ENCODE peak calls at places on chromosomes 1 and 21, in seven cellular contexts. S, K, U, R, P, X and W are unnamed samples.

GRCh38 chr1:64405833-64406232 is 64.1 kb upstream of the CACHD1 start:
- DNase-seq in S (no peak), K (no peak), U (no peak), R (no peak), P (no peak), X (no peak), W (no peak)

GRCh38 chr1:153842006-153842471 is 66.8 kb downstream of the SLC27A3 start:
- DNase-seq in S (peak), K (no peak), U (no peak), R (no peak), P (no peak), X (no peak), W (no peak)

GRCh38 chr1:205925730-205926129 is 17.5 kb downstream of the SLC26A9 start:
- DNase-seq in S (peak), K (no peak), U (no peak), R (peak), P (no peak), X (no peak), W (no peak)

GRCh38 chr1:19197849-19198248 is 12.2 kb downstream of the UBR4 start:
- DNase-seq in S (no peak), K (no peak), U (no peak), R (no peak), P (no peak), X (no peak), W (no peak)

GRCh38 chr1:12619396-12620141 is 1.6 kb upstream of the DHRS3 start:
- DNase-seq in S (peak), K (peak), U (peak), R (peak), P (peak), X (peak), W (peak)

GRCh38 chr1:44515416-44515815 is 110.4 kb downstream of the RNF220 start:
- DNase-seq in S (peak), K (no peak), U (no peak), R (no peak), P (no peak), X (no peak), W (no peak)

GRCh38 chr1:100458925-100459814 is 78.8 kb upstream of the GPR88 start:
- DNase-seq in S (peak), K (peak), U (peak), R (peak), P (peak), X (peak), W (peak)

GRCh38 chr1:234564035-234565029 is 45.6 kb downstream of the IRF2BP2 start:
- DNase-seq in S (peak), K (no peak), U (no peak), R (peak), P (no peak), X (no peak), W (no peak)

GRCh38 chr1:209884665-209885117 is 53.3 kb upstream of the SYT14 start:
- DNase-seq in S (peak), K (no peak), U (no peak), R (peak), P (no peak), X (no peak), W (no peak)

GRCh38 chr1:29410476-29410875 is 174.2 kb downstream of the PTPRU start:
- DNase-seq in S (no peak), K (no peak), U (peak), R (no peak), P (no peak), X (no peak), W (no peak)

GRCh38 chr1:226092955-226093354 is 30.4 kb downstream of the H3-3A start:
- DNase-seq in S (peak), K (no peak), U (no peak), R (peak), P (no peak), X (no peak), W (no peak)

GRCh38 chr1:180614746-180615145 is 17.1 kb upstream of the XPR1 start:
- DNase-seq in S (no peak), K (no peak), U (no peak), R (no peak), P (no peak), X (no peak), W (no peak)

GRCh38 chr1:219066631-219067349 is 106.9 kb upstream of the LYPLAL1 start:
- DNase-seq in S (peak), K (no peak), U (no peak), R (peak), P (no peak), X (peak), W (no peak)

GRCh38 chr1:159492575-159493323 is 43.1 kb downstream of the OR10J5 start:
- DNase-seq in S (peak), K (no peak), U (no peak), R (peak), P (no peak), X (no peak), W (no peak)

GRCh38 chr21:37060296-37060695 is 12.6 kb downstream of the PIGP start:
- DNase-seq in S (peak), K (no peak), U (peak), R (peak), P (peak), X (peak), W (peak)

GRCh38 chr1:202112864-202113689 is 9.6 kb upstream of the GPR37L1 start:
- DNase-seq in S (peak), K (no peak), U (no peak), R (no peak), P (no peak), X (no peak), W (no peak)

GRCh38 chr1:56301791-56302190 is 277.6 kb downstream of the PLPP3 start:
- DNase-seq in S (peak), K (no peak), U (no peak), R (peak), P (no peak), X (no peak), W (no peak)